ENCODE peak calls at places on chromosomes 16 and 17, in four cellular contexts. Y is cardiac muscle cell; O is CD8-positive, alpha-beta memory T cell; D is colonic mucosa. J is an unnamed sample. For H3K36me3 and H3K4me1, the result is how much of the 10 kb centered on the place peaks cover.

GRCh38 chr16:23597003-23597756 is 1.1 kb upstream of the NDUFAB1 start:
- DNase-seq in O (no peak), Y (peak), D (no peak), J (peak)

GRCh38 chr16:75064403-75065148 is 52.0 kb downstream of the LDHD start:
- DNase-seq in O (no peak), Y (no peak), D (peak), J (no peak)

GRCh38 chr17:35210741-35211140 is 16.5 kb upstream of the SLC35G3 start:
- DNase-seq in Y (no peak), D (no peak), O (no peak), J (no peak)

GRCh38 chr16:3063617-3064389 is 1.6 kb upstream of the IL32 start:
- DNase-seq in D (no peak), O (no peak), Y (no peak), J (no peak)

GRCh38 chr17:72125226-72125651 is 4.4 kb downstream of the SOX9 start:
- DNase-seq in Y (peak), D (peak), O (no peak), J (no peak)

GRCh38 chr17:63987616-63988478 is 10.3 kb upstream of the PRR29 start:
- DNase-seq in D (no peak), O (peak), Y (no peak), J (no peak)

GRCh38 chr17:77356109-77356689 is 215.4 kb downstream of the SEC14L1 start:
- DNase-seq in Y (no peak), D (peak), O (peak), J (no peak)

GRCh38 chr17:38339891-38340290 is 3.9 kb downstream of the GPR179 start:
- DNase-seq in O (no peak), D (no peak), Y (no peak), J (no peak)

GRCh38 chr17:78000351-78000750 is 41.8 kb downstream of the TNRC6C start:
- DNase-seq in Y (no peak), O (no peak), D (no peak), J (no peak)

GRCh38 chr16:67336111-67336510 is 9.5 kb downstream of the LRRC36 start:
- DNase-seq in D (no peak), Y (no peak), O (no peak), J (no peak)

GRCh38 chr16:85389679-85390470 is 223.2 kb upstream of the GSE1 start:
- DNase-seq in Y (no peak), O (peak), D (peak), J (no peak)

GRCh38 chr16:84599528-84600202 is 18.2 kb downstream of the COTL1 start:
- DNase-seq in O (peak), D (peak), Y (peak), J (peak)

GRCh38 chr17:28416703-28417311 is 10.8 kb upstream of the SLC46A1 start:
- DNase-seq in Y (peak), D (peak), O (peak), J (no peak)

GRCh38 chr17:61331886-61332285 is 67.8 kb upstream of the TBX2 start:
- DNase-seq in Y (no peak), D (no peak), O (no peak), J (no peak)

GRCh38 chr17:28908640-28909098 is 5.8 kb upstream of the DHRS13 start:
- DNase-seq in O (no peak), D (peak), Y (no peak), J (no peak)

GRCh38 chr16:85136705-85137322 is 24.5 kb upstream of the CIBAR2 start:
- DNase-seq in O (no peak), Y (no peak), D (peak), J (no peak)

GRCh38 chr17:62581769-62582168 is 45.7 kb upstream of the MRC2 start:
- DNase-seq in D (no peak), O (no peak), Y (no peak), J (no peak)

GRCh38 chr16:16122264-16122663 is 101.0 kb downstream of the ABCC6 start:
- DNase-seq in D (no peak), O (no peak), Y (no peak), J (no peak)

GRCh38 chr16:67177743-67178699 is 5.7 kb downstream of the MATCAP1 start:
- DNase-seq in D (peak), O (peak), Y (peak), J (no peak)

GRCh38 chr16:10992112-10992511 is 47.7 kb downstream of the CLEC16A start:
- DNase-seq in D (no peak), Y (no peak), O (no peak), J (no peak)

GRCh38 chr16:68866933-68867332 is 23.6 kb downstream of the TANGO6 start:
- DNase-seq in Y (no peak), O (no peak), D (no peak), J (no peak)

GRCh38 chr16:80197790-80198201 is 343.0 kb upstream of the DYNLRB2 start:
- DNase-seq in Y (no peak), O (no peak), D (no peak), J (no peak)

DNA sequence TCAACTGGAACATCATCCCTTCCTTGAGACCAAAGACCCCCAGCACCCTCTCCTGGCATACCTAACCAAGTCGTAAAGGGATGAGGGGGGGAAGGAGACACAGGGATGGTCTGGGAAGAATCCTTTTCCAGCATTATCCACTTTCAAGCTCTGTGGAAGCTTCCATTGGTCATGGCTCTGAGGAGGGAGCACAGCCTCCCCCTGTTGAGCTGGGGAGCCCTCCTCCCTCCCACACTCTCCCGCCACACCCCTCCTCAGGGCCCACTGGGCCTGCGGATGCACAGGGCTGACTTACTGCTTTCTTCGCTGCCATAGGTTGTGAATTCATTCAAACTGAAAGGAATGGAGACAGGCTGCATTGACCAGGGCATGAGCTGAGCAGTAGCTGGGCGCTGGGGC is 12.4 kb downstream of the CSF3 start:
- DNase-seq in O (no peak), D (no peak), Y (no peak), J (no peak)
- H3K36me3 ChIP-seq in O (under half), D (under half), Y (under half), J (under half)

GRCh38 chr17:27242951-27243350 is 51.0 kb upstream of the WSB1 start:
- DNase-seq in Y (no peak), O (no peak), D (no peak), J (no peak)
- H3K4me1 ChIP-seq in Y (under half), O (under half), D (under half), J (under half)

DNA sequence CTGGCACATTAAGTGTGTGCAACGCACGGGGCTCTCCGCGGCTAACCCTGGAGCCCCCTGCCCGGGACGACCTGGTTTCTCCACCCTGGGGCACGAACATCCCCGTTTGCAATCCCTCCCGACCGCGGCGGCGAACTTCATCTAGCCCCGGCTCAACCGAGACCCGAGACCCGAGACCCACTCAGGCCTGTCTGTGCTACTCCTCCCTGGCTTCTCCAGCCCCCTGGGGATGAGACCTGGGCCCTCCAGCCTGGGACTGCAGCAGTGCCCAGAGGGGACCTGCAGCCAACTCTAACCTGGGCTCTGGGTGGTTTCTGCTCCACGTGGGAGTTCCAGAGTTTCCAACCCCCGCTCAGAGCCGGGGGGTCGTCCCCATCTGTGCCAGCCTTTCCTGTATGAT is 73.5 kb downstream of the TIMM22 start:
- DNase-seq in O (no peak), Y (no peak), D (no peak), J (no peak)
- H3K36me3 ChIP-seq in O (under half), Y (under half), D (under half), J (under half)

DNA sequence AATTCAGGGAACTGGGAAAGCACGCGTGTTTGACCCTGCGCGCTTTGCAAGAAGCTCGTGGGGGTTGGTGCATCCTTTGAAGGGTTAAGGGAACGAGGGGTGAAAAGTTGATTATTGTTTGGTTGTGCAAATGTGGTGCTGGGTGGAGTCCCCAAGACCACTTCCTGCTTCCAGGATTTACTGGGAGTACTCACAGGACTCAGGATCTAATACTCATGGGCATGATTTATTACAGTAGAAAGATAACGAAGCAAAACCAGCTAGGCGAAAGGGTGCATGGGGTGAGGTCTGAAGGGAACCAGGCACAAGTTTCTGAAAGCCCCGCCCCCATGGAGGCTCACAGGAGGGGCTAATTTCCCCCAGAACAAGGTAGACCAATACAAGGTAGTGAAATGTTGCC is 58.7 kb downstream of the RPTOR start:
- DNase-seq in D (no peak), O (no peak), Y (no peak), J (no peak)
- H3K4me1 ChIP-seq in D (under half), O (under half), Y (under half), J (under half)

GRCh38 chr16:15038689-15039088 is 17.2 kb downstream of the NTAN1 start:
- DNase-seq in D (no peak), O (no peak), Y (no peak), J (no peak)
- H3K36me3 ChIP-seq in D (under half), O (half or more), Y (half or more), J (under half)

GRCh38 chr16:88526906-88527185 is 43.4 kb upstream of the ZC3H18 start:
- DNase-seq in D (no peak), O (no peak), Y (no peak), J (no peak)
- H3K4me1 ChIP-seq in D (under half), O (under half), Y (under half), J (under half)

GRCh38 chr16:540645-541340 is 13.3 kb downstream of the CAPN15 start:
- DNase-seq in Y (no peak), O (no peak), D (no peak), J (no peak)

GRCh38 chr16:537415-538335 is 10.2 kb downstream of the CAPN15 start:
- DNase-seq in Y (no peak), D (no peak), O (no peak), J (no peak)

GRCh38 chr16:536746-537145 is 9.2 kb downstream of the CAPN15 start:
- DNase-seq in Y (no peak), O (no peak), D (no peak), J (no peak)

GRCh38 chr16:543301-544164 is 16.0 kb downstream of the CAPN15 start:
- DNase-seq in Y (no peak), O (no peak), D (no peak), J (no peak)

DNA sequence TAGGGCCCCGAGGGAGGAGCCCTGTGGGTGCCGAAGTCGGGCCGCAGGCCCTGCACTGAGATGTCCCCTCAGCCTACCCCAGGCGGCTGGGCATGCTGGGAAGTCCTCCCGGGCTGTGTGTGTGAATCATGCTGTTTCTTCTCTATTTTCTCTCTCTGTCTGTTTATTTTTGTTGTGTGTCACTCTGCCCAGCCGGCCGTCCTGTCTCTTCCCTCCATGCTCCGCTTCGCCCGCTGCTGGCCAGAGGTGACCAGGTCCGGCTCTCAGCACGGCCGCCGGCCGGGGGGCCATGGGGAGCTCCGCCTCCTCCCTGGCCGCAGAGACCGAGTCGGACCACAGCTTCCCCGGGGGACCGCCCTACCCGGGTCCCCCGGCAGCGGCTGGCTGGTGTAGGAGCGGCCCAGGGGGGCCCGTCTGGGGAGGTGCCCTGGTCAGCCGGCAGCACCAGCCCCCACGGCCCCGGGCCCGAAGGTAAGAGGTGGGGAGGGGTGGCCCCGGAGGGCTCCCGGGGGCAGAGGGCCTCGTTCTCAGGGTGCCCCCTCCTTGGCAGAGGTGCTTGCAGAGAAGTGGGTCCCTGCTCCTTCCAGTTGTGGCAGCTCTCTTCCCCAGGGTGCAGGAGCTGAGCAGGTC is 12.5 kb downstream of the CAPN15 start:
- DNase-seq in D (no peak), O (no peak), Y (no peak), J (no peak)
- H3K36me3 ChIP-seq in D (under half), O (under half), Y (under half), J (under half)

J was measured in iPS DF 6.9.